ENCODE peak calls at places on chromosomes 13 and 19, in six cellular contexts. Y, P, S, B, C and A are unnamed samples.

GRCh38 chr19:6060600-6061391 is 49.5 kb downstream of the RFX2 start:
- DNase-seq in Y (no peak), P (no peak), S (peak), B (no peak), C (no peak), A (no peak)

GRCh38 chr13:112684444-112684843 is 5.4 kb upstream of the ATP11A start:
- DNase-seq in Y (no peak), P (no peak), S (no peak), B (no peak), C (no peak), A (no peak)

GRCh38 chr13:69683921-69684663 is 423.5 kb upstream of the ATXN8OS start:
- DNase-seq in Y (no peak), P (no peak), S (no peak), B (no peak), C (no peak), A (no peak)

GRCh38 chr19:5045956-5046338 is 77.0 kb downstream of the KDM4B start:
- DNase-seq in Y (no peak), P (no peak), S (no peak), B (no peak), C (no peak), A (no peak)

GRCh38 chr13:29857089-29857488 is 6.7 kb upstream of the UBL3 start:
- DNase-seq in Y (no peak), P (no peak), S (no peak), B (no peak), C (no peak), A (no peak)

GRCh38 chr19:3276341-3276799 is 51.9 kb downstream of the CELF5 start:
- DNase-seq in Y (no peak), P (no peak), S (no peak), B (no peak), C (no peak), A (no peak)

GRCh38 chr19:35460608-35461007 is 12.6 kb downstream of the FFAR2 start:
- DNase-seq in Y (no peak), P (no peak), S (peak), B (no peak), C (no peak), A (no peak)

GRCh38 chr13:29491248-29491647 is 104.2 kb downstream of the SLC7A1 start:
- DNase-seq in Y (no peak), P (no peak), S (no peak), B (no peak), C (peak), A (no peak)